ENCODE peak calls at places on chromosomes 5 and 9, in seven cellular contexts. H, R, P, A, N, W and G are unnamed samples.

GRCh38 chr9:33408087-33408486 is 5.7 kb upstream of the AQP7 start:
- DNase-seq in H (no peak), R (no peak), P (no peak), A (no peak), N (no peak), W (no peak), G (no peak)

GRCh38 chr9:104984994-104985393 is 57.0 kb upstream of the ABCA1 start:
- DNase-seq in H (no peak), R (no peak), P (no peak), A (no peak), N (no peak), W (no peak), G (no peak)

GRCh38 chr5:50440651-50441478 is at the start of gene EMB:
- DNase-seq in H (peak; percentile 81), R (no peak), P (peak; percentile 63), A (peak; percentile 6), N (no peak), W (no peak), G (peak; percentile 29)

GRCh38 chr9:136784249-136784996 is 6.7 kb upstream of the TMEM141 start:
- DNase-seq in H (no peak), R (no peak), P (peak; percentile 51), A (peak; percentile 33), N (no peak), W (no peak), G (no peak)

GRCh38 chr5:143593723-143594122 is 190.2 kb upstream of the NR3C1 start:
- DNase-seq in H (no peak), R (no peak), P (no peak), A (no peak), N (no peak), W (no peak), G (no peak)

GRCh38 chr5:40549611-40550010 is 130.1 kb upstream of the PTGER4 start:
- DNase-seq in H (no peak), R (no peak), P (no peak), A (no peak), N (no peak), W (no peak), G (no peak)

GRCh38 chr5:14655146-14655741 is 9.3 kb upstream of the OTULIN start:
- DNase-seq in H (no peak), R (no peak), P (no peak), A (no peak), N (no peak), W (no peak), G (no peak)

GRCh38 chr9:129491486-129491855 is 129.4 kb downstream of the C9orf50 start:
- DNase-seq in H (peak; percentile 90), R (peak; percentile 76), P (no peak), A (no peak), N (no peak), W (peak; percentile 75), G (no peak)

GRCh38 chr9:108663381-108663876 is 192.4 kb downstream of the ACTL7B start:
- DNase-seq in H (no peak), R (no peak), P (no peak), A (peak; percentile 37), N (no peak), W (no peak), G (no peak)

GRCh38 chr9:125889524-125890473 is 142.6 kb downstream of the PBX3 start:
- DNase-seq in H (peak; percentile 22), R (peak; percentile 57), P (peak; percentile 11), A (peak; percentile 80), N (no peak), W (peak; percentile 11), G (peak; percentile 57)

GRCh38 chr5:56006600-56006999 is 11.8 kb upstream of the IL6ST start:
- DNase-seq in H (no peak), R (no peak), P (no peak), A (no peak), N (no peak), W (no peak), G (no peak)

GRCh38 chr5:76337949-76338589 is 65.0 kb upstream of the IQGAP2 start:
- DNase-seq in H (peak; percentile 44), R (peak; percentile 41), P (peak; percentile 73), A (peak; percentile 26), N (no peak), W (no peak), G (peak; percentile 53)

GRCh38 chr5:108084105-108084504 is 297.8 kb downstream of the FBXL17 start:
- DNase-seq in H (no peak), R (no peak), P (no peak), A (no peak), N (no peak), W (no peak), G (peak; percentile 46)

GRCh38 chr9:5510360-5510931 is at the start of gene PDCD1LG2:
- DNase-seq in H (no peak), R (peak; percentile 87), P (no peak), A (peak; percentile 79), N (peak; percentile 44), W (no peak), G (peak; percentile 81)

GRCh38 chr5:134143964-134144941 is 29.8 kb downstream of the TCF7 start:
- DNase-seq in H (peak; percentile 17), R (no peak), P (no peak), A (no peak), N (no peak), W (no peak), G (no peak)

GRCh38 chr9:128733256-128733655 is 9.3 kb upstream of the ZDHHC12 start:
- DNase-seq in H (peak; percentile 82), R (peak; percentile 89), P (peak; percentile 96), A (peak; percentile 67), N (no peak), W (peak; percentile 39), G (peak; percentile 87)

GRCh38 chr9:93431498-93432105 is 19.9 kb upstream of the FAM120A start:
- DNase-seq in H (no peak), R (no peak), P (no peak), A (no peak), N (no peak), W (no peak), G (no peak)

GRCh38 chr5:121695307-121695706 is 156.4 kb upstream of the FTMT start:
- DNase-seq in H (no peak), R (no peak), P (no peak), A (no peak), N (no peak), W (no peak), G (no peak)

GRCh38 chr5:156432830-156433105 is 105.8 kb downstream of the SGCD start:
- DNase-seq in H (no peak), R (no peak), P (no peak), A (no peak), N (no peak), W (no peak), G (no peak)

GRCh38 chr5:39217365-39218281 is 1.7 kb downstream of the FYB1 start:
- DNase-seq in H (peak; percentile 79), R (peak; percentile 82), P (peak; percentile 83), A (peak; percentile 84), N (peak; percentile 14), W (peak; percentile 90), G (peak; percentile 77)

GRCh38 chr5:129021744-129022143 is 56.5 kb downstream of the SLC27A6 start:
- DNase-seq in H (no peak), R (no peak), P (no peak), A (no peak), N (no peak), W (no peak), G (no peak)

GRCh38 chr9:89639367-89639795 is 34.6 kb downstream of the GADD45G start:
- DNase-seq in H (no peak), R (peak; percentile 21), P (no peak), A (peak; percentile 10), N (no peak), W (peak; percentile 89), G (peak; percentile 12)
- H3K4me3 ChIP-seq in H (no peak overlapping the region), R (no peak overlapping the region), P (no peak overlapping the region), A (no peak overlapping the region), N (no peak overlapping the region), W (peak overlapping the region; percentile 10), G (no peak overlapping the region)

GRCh38 chr5:115402822-115403577 is 106.5 kb upstream of the CCDC112 start:
- DNase-seq in H (no peak), R (peak; percentile 44), P (no peak), A (peak; percentile 53), N (no peak), W (no peak), G (peak; percentile 63)
- H3K4me3 ChIP-seq in H (no peak overlapping the region), R (no peak overlapping the region), P (no peak overlapping the region), A (no peak overlapping the region), N (no peak overlapping the region), W (no peak overlapping the region), G (no peak overlapping the region)

DNA sequence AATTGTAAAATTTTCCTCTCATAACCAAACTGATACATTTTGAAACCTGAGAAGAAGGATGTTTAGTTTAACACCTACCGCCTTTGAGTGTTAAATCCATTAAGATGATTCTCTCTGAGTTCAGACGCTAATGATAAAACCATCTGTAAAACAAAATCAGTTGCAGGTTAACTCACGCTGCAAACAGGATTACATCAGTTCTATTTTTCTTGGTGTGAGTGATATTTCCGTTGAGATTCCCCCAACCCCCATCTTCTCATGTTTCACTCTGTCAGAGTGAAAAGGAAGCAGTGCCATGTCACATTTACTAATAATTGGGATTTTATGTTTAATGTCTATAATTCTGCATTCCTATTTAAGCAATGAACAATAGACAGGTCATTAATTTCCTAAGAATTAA is 146.5 kb downstream of the FANCC start:
- DNase-seq in H (no peak), R (peak; percentile 43), P (no peak), A (no peak), N (no peak), W (no peak), G (peak; percentile 65)
- H3K4me3 ChIP-seq in H (no peak overlapping the region), R (no peak overlapping the region), P (no peak overlapping the region), A (no peak overlapping the region), N (no peak overlapping the region), W (no peak overlapping the region), G (no peak overlapping the region)

GRCh38 chr9:133737774-133738038 is 446 bp downstream of the SARDH start:
- DNase-seq in H (no peak), R (no peak), P (no peak), A (no peak), N (no peak), W (no peak), G (no peak)

GRCh38 chr9:133738806-133739150 is 626 bp upstream of the SARDH start:
- DNase-seq in H (no peak), R (no peak), P (no peak), A (no peak), N (no peak), W (no peak), G (no peak)

GRCh38 chr9:133735894-133736293 is 2.3 kb downstream of the SARDH start:
- DNase-seq in H (no peak), R (no peak), P (no peak), A (no peak), N (no peak), W (no peak), G (no peak)

GRCh38 chr9:133738039-133738805 is at the start of gene SARDH:
- DNase-seq in H (no peak), R (peak; percentile 53), P (no peak), A (peak; percentile 5), N (no peak), W (peak; percentile 29), G (peak; percentile 26)

DNA sequence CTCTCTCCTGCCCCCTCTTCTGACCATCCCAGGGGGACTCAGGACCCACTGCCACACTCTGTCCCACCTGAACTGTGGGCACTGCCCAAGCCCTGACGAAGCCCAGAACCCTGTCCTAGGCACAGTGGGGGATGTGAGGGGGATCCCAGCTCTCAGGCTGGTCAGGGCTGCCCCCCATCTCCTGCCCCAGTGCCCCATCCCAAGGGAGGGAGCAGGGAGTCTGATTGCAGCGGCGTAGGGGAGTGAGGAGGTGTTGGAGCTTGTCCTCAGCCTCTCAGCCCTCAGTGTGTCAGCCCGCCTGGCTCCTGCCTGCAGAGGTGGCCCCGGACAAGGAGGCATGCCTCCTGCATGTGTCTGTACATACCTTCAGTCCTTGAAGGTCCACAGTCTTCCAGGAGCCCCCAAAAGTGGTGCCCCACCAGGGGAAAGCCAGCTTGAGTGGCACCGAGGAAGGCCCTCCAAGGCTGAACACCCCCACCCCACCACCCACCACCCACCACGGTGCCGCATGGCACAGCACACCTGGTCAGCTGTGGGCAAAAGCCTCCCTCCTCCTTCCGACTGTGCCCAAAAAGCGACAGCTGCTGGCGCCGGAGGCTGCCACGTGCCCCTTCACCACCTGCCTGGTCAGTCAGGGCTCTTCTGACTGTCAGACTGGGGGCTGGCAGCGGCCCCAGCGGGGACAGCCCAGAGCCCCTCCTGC is 930 bp downstream of the SARDH start:
- DNase-seq in H (no peak), R (no peak), P (no peak), A (no peak), N (no peak), W (no peak), G (no peak)
- H3K4me3 ChIP-seq in H (no peak overlapping the region), R (peak overlapping the region; percentile 57), P (no peak overlapping the region), A (no peak overlapping the region), N (no peak overlapping the region), W (no peak overlapping the region), G (no peak overlapping the region)